ENCODE peak calls at places on chromosomes 1 and 21, in seven cellular contexts. R is left cardiac atrium, H is neural crest cell, L is HCEC 1CT, P is right atrium auricular region, K is mesenchymal stem cell, I is caudate nucleus. Y is an unnamed sample.
A peak's percentile ranks its signal among the peaks of the same experiment; 100 is the strongest.

GRCh38 chr1:173914366-173914871 is 2.7 kb downstream of the SERPINC1 start:
- DNase-seq in R (no peak), H (peak; percentile 8), L (peak; percentile 13), P (no peak), K (peak; percentile 18), I (no peak), Y (peak; percentile 56)

GRCh38 chr1:10694274-10694632 is 102.2 kb downstream of the CASZ1 start:
- DNase-seq in R (no peak), H (no peak), L (no peak), P (no peak), K (peak; percentile 33), I (no peak), Y (peak; percentile 62)

GRCh38 chr1:232982238-232982944 is 32.0 kb downstream of the NTPCR start:
- DNase-seq in R (no peak), H (no peak), L (peak; percentile 4), P (peak; percentile 54), K (peak; percentile 48), I (no peak), Y (no peak)

GRCh38 chr1:41805771-41806471 is 112.8 kb downstream of the HIVEP3 start:
- DNase-seq in R (no peak), H (no peak), L (no peak), P (no peak), K (no peak), I (no peak), Y (no peak)

GRCh38 chr1:220999872-221000863 is 120.9 kb downstream of the HLX start:
- DNase-seq in R (no peak), H (no peak), L (no peak), P (peak; percentile 72), K (no peak), I (no peak), Y (no peak)

GRCh38 chr21:36543924-36544323 is 64.0 kb upstream of the CLDN14 start:
- DNase-seq in R (no peak), H (no peak), L (no peak), P (no peak), K (no peak), I (no peak), Y (no peak)

GRCh38 chr1:204102029-204102611 is 29.2 kb downstream of the SOX13 start:
- DNase-seq in R (no peak), H (no peak), L (no peak), P (no peak), K (no peak), I (no peak), Y (no peak)

GRCh38 chr1:7042322-7043231 is 257.3 kb downstream of the CAMTA1 start:
- DNase-seq in R (no peak), H (no peak), L (peak; percentile 27), P (no peak), K (peak; percentile 33), I (no peak), Y (peak; percentile 65)

Y was measured in mesendoderm.